ENCODE peak calls at places on chromosomes 12 and 14, in four cellular contexts. B, V, Y and Z are unnamed samples.

GRCh38 chr12:40691913-40692616 is at the start of gene CNTN1:
- DNase-seq in B (peak), V (peak), Y (peak), Z (peak)

GRCh38 chr14:67622675-67623074 is 3.0 kb downstream of the ARG2 start:
- DNase-seq in B (peak), V (peak), Y (peak), Z (no peak)

GRCh38 chr12:19227880-19228210 is 98.3 kb downstream of the PLEKHA5 start:
- DNase-seq in B (no peak), V (no peak), Y (no peak), Z (no peak)

GRCh38 chr14:30177776-30178175 is 250.1 kb upstream of the PRKD1 start:
- DNase-seq in B (no peak), V (no peak), Y (no peak), Z (no peak)

GRCh38 chr12:87687362-87687761 is 341.8 kb downstream of the C12orf50 start:
- DNase-seq in B (no peak), V (no peak), Y (no peak), Z (peak)

GRCh38 chr12:85713368-85713767 is 122.8 kb downstream of the RASSF9 start:
- DNase-seq in B (no peak), V (no peak), Y (no peak), Z (no peak)

GRCh38 chr14:52267501-52268190 is at the start of gene PTGDR:
- DNase-seq in B (peak), V (no peak), Y (no peak), Z (no peak)

GRCh38 chr12:38895446-38895845 is 9.9 kb downstream of the CPNE8 start:
- DNase-seq in B (no peak), V (no peak), Y (no peak), Z (no peak)

GRCh38 chr12:105946541-105946940 is 192.2 kb downstream of the NUAK1 start:
- DNase-seq in B (peak), V (no peak), Y (no peak), Z (no peak)

GRCh38 chr14:102063092-102063807 is 23.6 kb downstream of the HSP90AA1 start:
- DNase-seq in B (peak), V (peak), Y (peak), Z (no peak)

GRCh38 chr12:79549531-79550271 is 141.1 kb downstream of the PAWR start:
- DNase-seq in B (no peak), V (no peak), Y (peak), Z (no peak)

GRCh38 chr14:93744876-93745275 is 43.4 kb downstream of the PRIMA1 start:
- DNase-seq in B (no peak), V (no peak), Y (no peak), Z (no peak)

GRCh38 chr14:100872641-100873071 is 30.9 kb downstream of the RTL1 start:
- DNase-seq in B (no peak), V (no peak), Y (no peak), Z (no peak)

GRCh38 chr12:3603576-3603975 is 112.6 kb downstream of the PRMT8 start:
- DNase-seq in B (no peak), V (no peak), Y (no peak), Z (no peak)

GRCh38 chr12:47942327-47943230 is 20.8 kb upstream of the TMEM106C start:
- DNase-seq in B (peak), V (no peak), Y (peak), Z (peak)

GRCh38 chr12:93825926-93826599 is 148.9 kb downstream of the CRADD start:
- DNase-seq in B (no peak), V (no peak), Y (no peak), Z (no peak)

GRCh38 chr14:105400016-105400415 is 1.7 kb downstream of the TEX22 start:
- DNase-seq in B (no peak), V (no peak), Y (no peak), Z (no peak)

GRCh38 chr12:47124451-47124850 is 44.7 kb upstream of the AMIGO2 start:
- DNase-seq in B (no peak), V (no peak), Y (no peak), Z (no peak)

GRCh38 chr12:74538491-74539258 is 1.0 kb downstream of the ATXN7L3B start:
- DNase-seq in B (peak), V (peak), Y (no peak), Z (no peak)